ENCODE peak calls at places on chromosomes 12 and 14, in seven cellular contexts. S is GM12891, Y is GM12878, K is K562, F is HepG2, L is SK-N-SH, R is H1. Z is an unnamed sample.

GRCh38 chr12:57001448-57001906 is 4.9 kb downstream of the ZBTB39 start:
- DNase-seq in S (peak; percentile 56), Y (no peak), K (peak; percentile 85), F (peak; percentile 87), L (peak; percentile 77), R (peak; percentile 92), Z (peak; percentile 55)

GRCh38 chr12:118015944-118016343 is 559 bp upstream of the RFC5 start:
- DNase-seq in S (no peak), Y (no peak), K (no peak), F (peak; percentile 23), L (no peak), R (no peak), Z (no peak)

GRCh38 chr12:83818888-83819287 is 1093.7 kb downstream of the SLC6A15 start:
- DNase-seq in S (no peak), Y (no peak), K (no peak), F (no peak), L (no peak), R (no peak), Z (no peak)

GRCh38 chr12:113822986-113823385 is 143.1 kb downstream of the RBM19 start:
- DNase-seq in S (no peak), Y (no peak), K (no peak), F (no peak), L (no peak), R (no peak), Z (no peak)

GRCh38 chr12:127717293-127717692 is 549.7 kb upstream of the TMEM132C start:
- DNase-seq in S (no peak), Y (no peak), K (no peak), F (no peak), L (no peak), R (no peak), Z (no peak)

GRCh38 chr14:82855912-82856381 is 1322.3 kb upstream of the SEL1L start:
- DNase-seq in S (no peak), Y (no peak), K (no peak), F (no peak), L (peak; percentile 1), R (no peak), Z (no peak)

GRCh38 chr12:95336387-95337067 is 118.9 kb downstream of the VEZT start:
- DNase-seq in S (no peak), Y (no peak), K (peak; percentile 40), F (peak; percentile 86), L (peak; percentile 86), R (peak; percentile 74), Z (no peak)

GRCh38 chr14:103393078-103393477 is 7.9 kb downstream of the MARK3 start:
- DNase-seq in S (no peak), Y (no peak), K (no peak), F (no peak), L (no peak), R (no peak), Z (no peak)

GRCh38 chr14:61695695-61696527 is 598 bp downstream of the HIF1A start:
- DNase-seq in S (peak; percentile 10), Y (no peak), K (peak; percentile 42), F (peak; percentile 45), L (peak; percentile 79), R (peak; percentile 82), Z (peak; percentile 25)

GRCh38 chr14:63468273-63468672 is 74.9 kb downstream of the PPP2R5E start:
- DNase-seq in S (no peak), Y (peak; percentile 35), K (no peak), F (no peak), L (no peak), R (no peak), Z (no peak)

GRCh38 chr12:81208193-81208946 is 130.5 kb downstream of the ACSS3 start:
- DNase-seq in S (no peak), Y (no peak), K (no peak), F (peak; percentile 15), L (no peak), R (no peak), Z (no peak)

GRCh38 chr12:116138781-116139180 is 138.7 kb downstream of the MED13L start:
- DNase-seq in S (no peak), Y (no peak), K (no peak), F (no peak), L (no peak), R (no peak), Z (no peak)

GRCh38 chr12:131591714-131592709 is 118.9 kb upstream of the SFSWAP start:
- DNase-seq in S (no peak), Y (no peak), K (peak; percentile 65), F (no peak), L (no peak), R (no peak), Z (no peak)

GRCh38 chr12:92297932-92298681 is 152.5 kb upstream of the BTG1 start:
- DNase-seq in S (no peak), Y (no peak), K (no peak), F (no peak), L (no peak), R (no peak), Z (no peak)

GRCh38 chr14:32561520-32561919 is 232.4 kb downstream of the AKAP6 start:
- DNase-seq in S (no peak), Y (no peak), K (no peak), F (no peak), L (no peak), R (no peak), Z (no peak)

GRCh38 chr12:44876554-44877275 is 600 bp upstream of the NELL2 start:
- DNase-seq in S (peak; percentile 16), Y (no peak), K (peak; percentile 23), F (no peak), L (peak; percentile 82), R (peak; percentile 87), Z (peak; percentile 25)

GRCh38 chr12:116397148-116397547 is 119.7 kb upstream of the MED13L start:
- DNase-seq in S (no peak), Y (no peak), K (no peak), F (no peak), L (no peak), R (no peak), Z (no peak)

GRCh38 chr12:37546901-37547475 is 769.6 kb upstream of the ALG10B start:
- DNase-seq in S (no peak), Y (no peak), K (no peak), F (no peak), L (peak; percentile 16), R (no peak), Z (no peak)

GRCh38 chr14:104882325-104882973 is 17.4 kb downstream of the CEP170B start:
- DNase-seq in S (peak; percentile 74), Y (no peak), K (peak; percentile 69), F (no peak), L (peak; percentile 55), R (peak; percentile 76), Z (no peak)

DNA sequence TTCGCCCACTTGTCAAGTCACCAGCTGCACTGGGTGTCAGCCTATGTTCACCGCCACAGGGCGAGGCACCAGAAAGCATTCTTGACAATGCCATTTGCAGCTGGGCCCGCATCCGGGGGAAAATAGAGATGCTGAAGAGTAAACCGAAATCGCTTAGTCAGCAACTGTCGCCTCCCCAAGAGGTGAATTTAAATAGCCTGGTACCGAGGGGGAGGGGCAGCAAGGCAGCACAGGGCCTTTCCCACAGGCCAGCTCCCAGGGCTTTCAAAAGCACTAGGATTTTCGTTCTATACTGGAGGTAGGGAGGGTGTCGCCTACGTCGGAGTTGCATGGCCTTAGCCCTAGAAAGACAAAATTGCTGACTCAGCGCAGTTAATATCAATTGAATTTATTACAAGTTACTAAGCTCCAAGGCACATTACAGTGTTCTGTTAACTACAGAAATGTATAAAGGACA is 4.3 kb downstream of the IRF2BPL start:
- DNase-seq in S (no peak), Y (no peak), K (peak; percentile 39), F (peak; percentile 66), L (no peak), R (peak; percentile 85), Z (no peak)
- TF ChIP-seq POLR2AphosphoS5 in S (no peak), Y (no peak), K (no peak), F (no peak), L (no peak), R (peak; percentile 35), Z (no peak)

DNA sequence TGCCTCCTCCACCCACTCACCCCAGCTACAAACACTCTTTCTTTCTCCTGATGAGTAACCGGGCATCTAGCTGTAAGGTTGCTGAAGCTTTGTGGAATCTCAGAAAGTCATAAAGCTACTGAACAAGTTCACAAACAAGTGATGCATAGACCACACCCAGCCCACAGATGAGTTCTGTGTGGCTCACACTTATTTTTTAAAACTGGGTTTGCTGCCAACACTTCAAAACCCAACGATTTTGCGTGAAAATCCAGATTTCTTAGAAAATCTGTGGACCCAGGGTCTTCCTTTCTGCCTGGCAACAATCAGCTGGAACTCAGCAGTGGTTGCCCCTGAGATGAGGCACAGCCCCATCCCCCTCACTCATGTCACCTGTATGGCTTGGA is 96.1 kb downstream of the APAF1 start:
- DNase-seq in S (no peak), Y (no peak), K (no peak), F (no peak), L (no peak), R (no peak), Z (no peak)
- TF ChIP-seq TAF1 in S (no peak), Y (no peak), K (no peak), F (no peak), L (no peak), R (no peak), Z (no peak)

DNA sequence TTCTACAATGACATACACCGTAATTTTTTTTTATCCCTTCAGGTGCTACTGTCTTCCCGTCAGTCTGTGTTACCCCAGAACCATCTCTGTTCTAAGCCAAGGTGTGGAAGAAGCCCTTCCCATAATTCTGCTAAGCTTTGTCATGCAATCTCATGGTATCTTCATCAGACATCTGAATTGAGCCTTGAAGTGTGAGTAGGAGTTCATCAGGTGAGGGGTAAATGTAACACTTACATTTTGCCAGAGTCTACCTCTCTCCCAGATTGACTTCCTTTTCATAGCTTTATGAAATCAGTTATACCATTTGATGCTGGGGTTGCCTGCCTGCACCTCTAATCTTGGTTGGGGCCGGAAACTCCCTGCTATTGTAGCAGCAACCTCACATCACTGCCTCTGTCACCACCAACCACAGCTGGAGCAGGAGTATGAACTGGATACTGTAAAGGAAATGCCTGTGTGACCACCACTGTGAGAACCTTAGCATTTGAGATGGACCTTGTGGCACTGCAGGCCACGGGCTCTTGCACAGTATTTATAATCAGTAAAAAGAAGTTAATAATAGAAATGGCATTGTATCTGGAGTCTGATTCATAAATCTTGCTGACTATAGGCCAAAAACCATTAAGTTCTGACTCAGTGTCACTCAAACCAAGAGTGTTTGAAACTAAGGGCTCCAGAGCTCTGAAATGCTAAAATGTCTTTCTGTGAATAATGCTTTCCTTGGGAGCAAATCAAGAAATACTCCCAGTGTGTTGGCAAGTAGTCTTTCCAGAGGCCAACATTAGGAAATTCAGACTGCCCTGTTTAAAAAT is 58.6 kb upstream of the STK38L start:
- DNase-seq in S (no peak), Y (peak; percentile 85), K (no peak), F (no peak), L (no peak), R (no peak), Z (no peak)
- TF ChIP-seq POLR2AphosphoS5 in S (no peak), Y (peak; percentile 37), K (no peak), F (no peak), L (no peak), R (no peak), Z (peak; percentile 73)

GRCh38 chr14:37697489-37698121 is 102.2 kb downstream of the TTC6 start:
- DNase-seq in S (no peak), Y (no peak), K (no peak), F (peak; percentile 96), L (no peak), R (no peak), Z (no peak)

GRCh38 chr14:37698840-37699777 is 103.7 kb downstream of the TTC6 start:
- DNase-seq in S (no peak), Y (no peak), K (no peak), F (peak; percentile 76), L (no peak), R (no peak), Z (no peak)

DNA sequence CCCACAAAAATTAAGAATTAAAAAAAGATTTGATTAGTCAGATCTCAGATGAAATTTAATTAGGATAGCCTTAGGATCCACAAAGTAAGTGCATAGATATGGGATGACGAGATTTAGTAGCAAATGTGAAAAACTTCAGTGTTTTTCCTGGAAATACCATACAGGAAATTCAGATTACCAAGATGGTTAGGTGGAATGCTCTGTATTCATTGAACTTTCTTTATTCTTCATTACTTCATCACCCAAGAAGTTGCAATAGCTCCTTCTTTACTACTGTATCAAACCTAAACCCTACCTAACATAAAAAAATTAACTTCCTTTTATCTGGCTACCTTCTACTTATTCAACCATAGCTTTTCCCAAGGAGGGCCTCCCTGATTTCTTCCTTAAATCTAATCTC is 100.4 kb downstream of the TTC6 start:
- DNase-seq in S (no peak), Y (no peak), K (no peak), F (no peak), L (no peak), R (no peak), Z (no peak)
- TF ChIP-seq TAF1 in S (no peak), Y (no peak), K (no peak), F (no peak), L (no peak), R (no peak), Z (no peak)